ENCODE peak calls at places on chromosomes 5 and 9, in seven cellular contexts. E is heart right ventricle, H is GM20000, C is H7, P is GM10248, M is uterus, I is Karpas-422. A is an unnamed sample.

GRCh38 chr9:37374892-37375291 is 47.6 kb upstream of the GRHPR start:
- DNase-seq in E (no peak), H (peak; percentile 68), C (no peak), P (peak; percentile 77), M (no peak), I (peak; percentile 97), A (no peak)

GRCh38 chr9:2289234-2289755 is 274.1 kb downstream of the SMARCA2 start:
- DNase-seq in E (no peak), H (no peak), C (no peak), P (no peak), M (no peak), I (peak; percentile 86), A (peak; percentile 57)

GRCh38 chr5:132475531-132475930 is 15.0 kb downstream of the IRF1 start:
- DNase-seq in E (no peak), H (no peak), C (no peak), P (no peak), M (peak; percentile 13), I (no peak), A (no peak)

GRCh38 chr9:27828908-27829307 is 255.6 kb upstream of the C9orf72 start:
- DNase-seq in E (no peak), H (no peak), C (no peak), P (no peak), M (no peak), I (no peak), A (no peak)

GRCh38 chr5:95237324-95237723 is 47.6 kb downstream of the MCTP1 start:
- DNase-seq in E (no peak), H (no peak), C (peak; percentile 6), P (no peak), M (no peak), I (no peak), A (no peak)

GRCh38 chr5:133292300-133292699 is 240.5 kb downstream of the HSPA4 start:
- DNase-seq in E (no peak), H (no peak), C (no peak), P (no peak), M (no peak), I (no peak), A (no peak)

GRCh38 chr5:101977729-101978345 is 318.2 kb downstream of the SLCO4C1 start:
- DNase-seq in E (no peak), H (peak; percentile 58), C (peak; percentile 45), P (peak; percentile 48), M (no peak), I (peak; percentile 82), A (no peak)

GRCh38 chr5:38616061-38616460 is 59.6 kb upstream of the LIFR start:
- DNase-seq in E (no peak), H (no peak), C (no peak), P (no peak), M (no peak), I (no peak), A (peak; percentile 44)

GRCh38 chr5:151772029-151772867 is 494 bp downstream of the G3BP1 start:
- DNase-seq in E (peak; percentile 35), H (peak; percentile 33), C (peak; percentile 39), P (no peak), M (peak; percentile 36), I (peak; percentile 77), A (peak; percentile 73)

GRCh38 chr5:1728846-1729245 is 70.8 kb downstream of the MRPL36 start:
- DNase-seq in E (no peak), H (no peak), C (peak; percentile 26), P (no peak), M (no peak), I (no peak), A (peak; percentile 23)

GRCh38 chr9:12818431-12819000 is 43.7 kb downstream of the LURAP1L start:
- DNase-seq in E (no peak), H (no peak), C (peak; percentile 9), P (no peak), M (no peak), I (no peak), A (peak; percentile 59)

GRCh38 chr5:1908931-1909330 is 26.2 kb upstream of the IRX4 start:
- DNase-seq in E (no peak), H (no peak), C (no peak), P (no peak), M (no peak), I (no peak), A (peak; percentile 25)

GRCh38 chr5:59709833-59710232 is 183.7 kb downstream of the PDE4D start:
- DNase-seq in E (no peak), H (no peak), C (no peak), P (no peak), M (no peak), I (no peak), A (peak; percentile 48)

GRCh38 chr9:126108240-126108639 is 218.4 kb upstream of the MVB12B start:
- DNase-seq in E (no peak), H (no peak), C (peak; percentile 75), P (no peak), M (no peak), I (no peak), A (peak; percentile 88)

GRCh38 chr5:135151256-135151655 is 117.2 kb upstream of the PITX1 start:
- DNase-seq in E (no peak), H (no peak), C (no peak), P (no peak), M (no peak), I (no peak), A (peak; percentile 35)

GRCh38 chr9:104682642-104683041 is 11.7 kb upstream of the OR13D1 start:
- DNase-seq in E (no peak), H (peak; percentile 25), C (peak; percentile 11), P (peak; percentile 13), M (no peak), I (peak; percentile 86), A (no peak)

GRCh38 chr9:133505186-133505830 is 19.5 kb downstream of the MYMK start:
- DNase-seq in E (no peak), H (no peak), C (no peak), P (no peak), M (no peak), I (no peak), A (no peak)

GRCh38 chr5:78377056-78377717 is 16.8 kb downstream of the SCAMP1 start:
- DNase-seq in E (peak; percentile 11), H (no peak), C (no peak), P (no peak), M (peak; percentile 17), I (no peak), A (no peak)

GRCh38 chr5:146618434-146618833 is 102.4 kb upstream of the GPR151 start:
- DNase-seq in E (no peak), H (no peak), C (no peak), P (no peak), M (no peak), I (no peak), A (no peak)

GRCh38 chr9:98101868-98102273 is 17.2 kb downstream of the TRIM14 start:
- DNase-seq in E (no peak), H (peak; percentile 84), C (no peak), P (peak; percentile 85), M (no peak), I (peak; percentile 88), A (peak; percentile 54)

GRCh38 chr5:95392593-95393182 is 1.5 kb downstream of the FAM81B start:
- DNase-seq in E (no peak), H (no peak), C (peak; percentile 22), P (no peak), M (no peak), I (no peak), A (no peak)

GRCh38 chr5:115471674-115472073 is 72.9 kb downstream of the FEM1C start:
- DNase-seq in E (peak; percentile 43), H (no peak), C (no peak), P (no peak), M (no peak), I (no peak), A (no peak)

GRCh38 chr5:163529698-163530097 is 24.3 kb downstream of the MAT2B start:
- DNase-seq in E (peak; percentile 41), H (no peak), C (no peak), P (no peak), M (no peak), I (no peak), A (no peak)

GRCh38 chr9:98142925-98143481 is 24.0 kb upstream of the TRIM14 start:
- DNase-seq in E (no peak), H (no peak), C (no peak), P (no peak), M (no peak), I (no peak), A (no peak)

GRCh38 chr9:133484671-133485437 is 6.0 kb upstream of the SLC2A6 start:
- DNase-seq in E (no peak), H (no peak), C (peak; percentile 75), P (no peak), M (no peak), I (no peak), A (no peak)